ENCODE peak calls at places on chromosomes 5 and 9, in eight cellular contexts. X, F, U, R, Q, M, A and I are unnamed samples.

GRCh38 chr5:83991566-83992224 is 271.0 kb upstream of the HAPLN1 start:
- DNase-seq in F (no peak), R (no peak), A (no peak), M (no peak), U (no peak), Q (no peak), X (no peak), I (no peak)

GRCh38 chr5:157303667-157304327 is 37.9 kb downstream of the CYFIP2 start:
- DNase-seq in Q (no peak), R (peak), U (peak), X (peak), F (no peak), M (no peak), A (peak), I (no peak)

GRCh38 chr5:90488791-90489190 is 14.1 kb downstream of the POLR3G start:
- DNase-seq in R (no peak), U (no peak), M (no peak), F (no peak), X (no peak), Q (no peak), A (no peak), I (no peak)

GRCh38 chr5:112210430-112211005 is 208.6 kb downstream of the EPB41L4A start:
- DNase-seq in F (peak), R (no peak), A (no peak), M (peak), Q (peak), X (no peak), U (no peak), I (peak)

GRCh38 chr9:115254217-115254616 is 136.3 kb upstream of the TNC start:
- DNase-seq in M (no peak), U (no peak), A (no peak), R (no peak), Q (no peak), X (no peak), F (no peak), I (no peak)

GRCh38 chr5:88889165-88890069 is 6.4 kb upstream of the MEF2C start:
- DNase-seq in Q (peak), A (peak), R (no peak), U (no peak), F (no peak), X (no peak), M (peak), I (no peak)

GRCh38 chr5:103101079-103101732 is 18.7 kb downstream of the GIN1 start:
- DNase-seq in A (no peak), U (no peak), Q (no peak), F (no peak), X (no peak), M (no peak), R (no peak), I (no peak)

GRCh38 chr9:70120834-70121510 is 77.3 kb downstream of the MAMDC2 start:
- DNase-seq in U (no peak), X (no peak), A (peak), R (no peak), Q (no peak), M (peak), F (peak), I (peak)

GRCh38 chr9:129640086-129640870 is 1.7 kb downstream of the ASB6 start:
- DNase-seq in F (no peak), Q (no peak), A (no peak), M (no peak), U (no peak), R (no peak), X (no peak), I (no peak)

GRCh38 chr5:58244819-58245478 is 214.9 kb downstream of the PLK2 start:
- DNase-seq in A (no peak), Q (no peak), M (no peak), R (no peak), X (no peak), U (no peak), F (no peak), I (no peak)

GRCh38 chr9:98785333-98785933 is 10.9 kb downstream of the ANKS6 start:
- DNase-seq in R (no peak), U (no peak), Q (no peak), F (no peak), A (no peak), M (no peak), X (no peak), I (no peak)

GRCh38 chr9:98104445-98104881 is 14.6 kb downstream of the TRIM14 start:
- DNase-seq in U (no peak), X (no peak), Q (no peak), R (no peak), A (no peak), F (no peak), M (no peak), I (no peak)

GRCh38 chr5:134547579-134547978 is 22.1 kb downstream of the JADE2 start:
- DNase-seq in X (no peak), A (no peak), R (no peak), U (no peak), Q (no peak), M (no peak), F (no peak), I (no peak)

GRCh38 chr9:117722108-117722761 is 18.0 kb downstream of the TLR4 start:
- DNase-seq in R (no peak), U (no peak), A (no peak), F (no peak), Q (no peak), X (no peak), M (no peak), I (no peak)

GRCh38 chr5:862367-863243 is 11.8 kb upstream of the ZDHHC11 start:
- DNase-seq in Q (no peak), M (no peak), A (no peak), F (no peak), U (no peak), X (no peak), R (no peak), I (peak)

GRCh38 chr9:125025584-125025983 is 84.7 kb upstream of the GOLGA1 start:
- DNase-seq in F (no peak), U (no peak), M (no peak), Q (no peak), R (no peak), X (no peak), A (no peak), I (no peak)

GRCh38 chr5:93611900-93612898 is 29.2 kb downstream of the NR2F1 start:
- DNase-seq in Q (no peak), A (no peak), F (peak), R (no peak), M (no peak), X (no peak), U (no peak), I (no peak)

GRCh38 chr5:83471405-83472212 is at the start of gene VCAN:
- DNase-seq in A (peak), F (no peak), R (no peak), Q (no peak), X (no peak), M (no peak), U (no peak), I (no peak)

GRCh38 chr5:58842851-58843250 is 260.0 kb downstream of the RAB3C start:
- DNase-seq in Q (no peak), U (no peak), M (no peak), X (no peak), F (no peak), R (no peak), A (no peak), I (no peak)

GRCh38 chr9:97980918-97981827 is 2.0 kb upstream of the ANP32B start:
- DNase-seq in Q (no peak), R (no peak), U (no peak), X (no peak), M (peak), F (no peak), A (peak), I (peak)

GRCh38 chr5:56327810-56328209 is 94.7 kb upstream of the ANKRD55 start:
- DNase-seq in A (no peak), Q (no peak), X (peak), F (no peak), R (peak), M (no peak), U (peak), I (no peak)

GRCh38 chr5:45521067-45521466 is 175.1 kb downstream of the HCN1 start:
- DNase-seq in R (no peak), Q (peak), A (no peak), U (no peak), M (peak), F (no peak), X (no peak), I (peak)

GRCh38 chr9:38017149-38017884 is 51.7 kb downstream of the SHB start:
- DNase-seq in U (no peak), M (no peak), X (no peak), Q (no peak), F (peak), A (peak), R (no peak), I (no peak)

GRCh38 chr5:8057764-8058163 is 188.8 kb downstream of the MTRR start:
- DNase-seq in A (no peak), R (no peak), U (no peak), F (no peak), X (no peak), Q (no peak), M (no peak), I (no peak)

GRCh38 chr5:117681855-117682254 is 1107.2 kb upstream of the SEMA6A start:
- DNase-seq in M (peak), R (no peak), U (no peak), X (no peak), F (no peak), Q (no peak), A (no peak), I (no peak)

GRCh38 chr5:179265529-179266290 is 79.6 kb downstream of the ADAMTS2 start:
- DNase-seq in Q (peak), F (peak), R (no peak), M (no peak), U (no peak), A (peak), X (no peak), I (no peak)

GRCh38 chr9:68955281-68955680 is 58.6 kb downstream of the PRKACG start:
- DNase-seq in X (no peak), A (no peak), U (no peak), M (no peak), F (no peak), R (no peak), Q (no peak), I (no peak)

GRCh38 chr5:172078027-172078426 is 71.6 kb upstream of the FBXW11 start:
- DNase-seq in F (no peak), Q (no peak), M (no peak), U (no peak), R (no peak), X (no peak), A (no peak), I (no peak)

GRCh38 chr9:83247732-83248131 is 184.8 kb upstream of the RASEF start:
- DNase-seq in A (no peak), M (no peak), R (no peak), F (no peak), U (no peak), X (no peak), Q (no peak), I (no peak)

GRCh38 chr5:43244823-43245565 is 53.0 kb downstream of the NIM1K start:
- DNase-seq in F (no peak), U (no peak), Q (no peak), X (no peak), R (no peak), M (no peak), A (no peak), I (no peak)

GRCh38 chr5:10994088-10994986 is 233.3 kb upstream of the DAP start:
- DNase-seq in F (no peak), A (no peak), X (no peak), M (no peak), R (no peak), Q (no peak), U (no peak), I (no peak)

GRCh38 chr9:127970401-127971313 is 10.1 kb downstream of the EEIG1 start:
- DNase-seq in U (peak), X (peak), M (no peak), R (peak), F (no peak), Q (peak), A (no peak), I (peak)

GRCh38 chr5:57681942-57682341 is 199.3 kb upstream of the ACTBL2 start:
- DNase-seq in Q (no peak), X (no peak), U (no peak), R (no peak), A (no peak), F (no peak), M (no peak), I (no peak)

GRCh38 chr5:14417232-14417730 is 164.3 kb upstream of the OTULINL start:
- DNase-seq in F (no peak), Q (no peak), A (no peak), M (no peak), R (no peak), X (no peak), U (no peak), I (no peak)